ENCODE peak calls at places on chromosomes 16 and 17, in six cellular contexts. N, V, D, Z, Q and A are unnamed samples.

GRCh38 chr16:86854895-86855294 is 276.5 kb downstream of the FOXL1 start:
- DNase-seq in V (no peak), Q (no peak), Z (peak; percentile 47), N (no peak), D (no peak), A (no peak)

GRCh38 chr16:11203111-11203623 is 52.8 kb downstream of the SOCS1 start:
- DNase-seq in Z (no peak), V (no peak), D (no peak), N (no peak), Q (no peak), A (peak; percentile 71)

GRCh38 chr17:60280673-60281072 is 111.3 kb downstream of the USP32 start:
- DNase-seq in N (no peak), V (no peak), D (no peak), Z (no peak), Q (no peak), A (no peak)

GRCh38 chr17:76538941-76539340 is 903 bp upstream of the PRCD start:
- DNase-seq in V (no peak), N (no peak), Q (no peak), Z (no peak), D (no peak), A (no peak)

GRCh38 chr16:51374346-51374745 is 223.3 kb upstream of the SALL1 start:
- DNase-seq in V (no peak), N (no peak), Z (peak; percentile 87), D (no peak), Q (no peak), A (no peak)

GRCh38 chr16:5633845-5634440 is 536.3 kb upstream of the EEF2KMT start:
- DNase-seq in N (no peak), D (peak; percentile 52), Z (peak; percentile 24), V (no peak), Q (no peak), A (peak; percentile 45)

GRCh38 chr17:78141437-78142112 is 4.6 kb upstream of the C17orf99 start:
- DNase-seq in Q (no peak), Z (no peak), D (no peak), N (no peak), V (no peak), A (no peak)

GRCh38 chr16:76816475-76816874 is 374.5 kb upstream of the MON1B start:
- DNase-seq in N (no peak), D (no peak), Z (no peak), Q (no peak), V (no peak), A (no peak)

GRCh38 chr17:9002610-9003354 is 18.5 kb upstream of the NTN1 start:
- DNase-seq in Q (peak; percentile 54), D (no peak), V (no peak), N (peak; percentile 39), Z (peak; percentile 75), A (peak; percentile 1)

GRCh38 chr17:56699186-56699895 is 105.8 kb downstream of the NOG start:
- DNase-seq in D (peak; percentile 21), V (no peak), Q (no peak), N (no peak), Z (peak; percentile 96), A (peak; percentile 50)

GRCh38 chr16:17921357-17921978 is 415.1 kb downstream of the NPIPA8 start:
- DNase-seq in V (peak; percentile 40), Z (peak; percentile 2), D (peak; percentile 50), Q (peak; percentile 71), N (no peak), A (peak; percentile 47)

GRCh38 chr17:68771867-68772515 is 170.8 kb upstream of the FAM20A start:
- DNase-seq in Q (no peak), N (peak; percentile 9), Z (peak; percentile 57), D (peak; percentile 79), V (no peak), A (peak; percentile 45)

GRCh38 chr16:55001931-55002330 is 71.3 kb downstream of the IRX5 start:
- DNase-seq in V (no peak), N (no peak), D (no peak), Z (no peak), Q (no peak), A (no peak)

GRCh38 chr17:29133146-29133713 is 47.0 kb downstream of the MYO18A start:
- DNase-seq in D (no peak), Z (peak; percentile 69), V (no peak), Q (no peak), N (no peak), A (no peak)

GRCh38 chr16:53022374-53022773 is 30.3 kb downstream of the CHD9NB start:
- DNase-seq in D (peak; percentile 79), Z (peak; percentile 78), V (no peak), N (no peak), Q (peak; percentile 19), A (peak; percentile 57)

GRCh38 chr16:88561485-88562369 is 8.5 kb upstream of the ZC3H18 start:
- DNase-seq in D (peak; percentile 63), Q (peak; percentile 55), Z (peak; percentile 77), V (peak; percentile 34), N (peak; percentile 47), A (peak; percentile 44)

GRCh38 chr16:76201385-76201784 is 75.8 kb upstream of the CNTNAP4 start:
- DNase-seq in Q (no peak), V (no peak), D (no peak), N (no peak), Z (no peak), A (no peak)

GRCh38 chr17:16516594-16517018 is 24.6 kb upstream of the LRRC75A start:
- DNase-seq in Q (no peak), D (peak; percentile 62), N (no peak), Z (peak; percentile 87), V (no peak), A (peak; percentile 47)

GRCh38 chr17:20930065-20930760 is 112.6 kb downstream of the USP22 start:
- DNase-seq in V (no peak), Q (no peak), Z (peak; percentile 33), D (no peak), N (no peak), A (no peak)

GRCh38 chr17:10172778-10173177 is 25.6 kb downstream of the GAS7 start:
- DNase-seq in D (no peak), V (no peak), Q (no peak), N (no peak), Z (no peak), A (no peak)

GRCh38 chr16:30541502-30542329 is 7.1 kb upstream of the ZNF747 start:
- DNase-seq in Q (no peak), D (no peak), N (no peak), Z (peak; percentile 20), V (no peak), A (no peak)

GRCh38 chr16:57266531-57267268 is 17.8 kb downstream of the PLLP start:
- DNase-seq in N (no peak), Z (no peak), Q (peak; percentile 33), D (no peak), V (no peak), A (no peak)

GRCh38 chr17:34369196-34369500 is 6.1 kb upstream of the CCL1 start:
- DNase-seq in Q (no peak), N (no peak), D (no peak), V (no peak), Z (no peak), A (no peak)

GRCh38 chr17:40726919-40727318 is 23.4 kb upstream of the KRT24 start:
- DNase-seq in Z (no peak), D (peak; percentile 25), Q (no peak), V (no peak), N (no peak), A (peak; percentile 2)

GRCh38 chr16:58421029-58421428 is 28.8 kb downstream of the GINS3 start:
- DNase-seq in Z (no peak), D (no peak), V (no peak), Q (no peak), N (no peak), A (no peak)

GRCh38 chr17:13646969-13647368 is 45.2 kb upstream of the HS3ST3A1 start:
- DNase-seq in N (no peak), Q (no peak), Z (no peak), V (no peak), D (no peak), A (no peak)

GRCh38 chr16:85640606-85641005 is 27.5 kb downstream of the GSE1 start:
- DNase-seq in N (no peak), D (no peak), Q (no peak), Z (no peak), V (no peak), A (peak; percentile 58)

GRCh38 chr17:37551788-37552187 is 57.4 kb downstream of the SYNRG start:
- DNase-seq in Z (no peak), Q (no peak), N (no peak), V (no peak), D (no peak), A (no peak)